ENCODE peak calls at places on chromosomes 12 and 14, in seven cellular contexts. E is NCI-H748 treated with DMSO at 0.1 percent for 48 hours, Q is NCI-H774, C is GM12865, I is left ventricle myocardium inferior, H is KG1, U is posterior vena cava. D is an unnamed sample.

GRCh38 chr12:118127867-118128266 is 8.1 kb upstream of the PEBP1 start:
- DNase-seq in E (no peak), C (no peak), U (no peak), I (no peak), Q (no peak), H (no peak), D (no peak)

GRCh38 chr12:104478396-104479140 is 21.8 kb downstream of the CHST11 start:
- DNase-seq in H (peak; percentile 53), E (no peak), C (peak; percentile 87), U (no peak), I (no peak), Q (no peak), D (no peak)

GRCh38 chr14:80110721-80111120 is 100.6 kb downstream of the DIO2 start:
- DNase-seq in E (no peak), I (no peak), H (no peak), U (no peak), Q (no peak), C (no peak), D (no peak)

GRCh38 chr12:92602476-92602875 is 100.3 kb upstream of the PLEKHG7 start:
- DNase-seq in Q (no peak), C (no peak), H (no peak), E (no peak), U (no peak), I (no peak), D (no peak)

GRCh38 chr12:47955059-47955458 is 8.3 kb upstream of the TMEM106C start:
- DNase-seq in E (no peak), Q (no peak), H (no peak), I (no peak), U (no peak), C (no peak), D (no peak)

GRCh38 chr12:27821259-27821973 is 41.4 kb upstream of the MANSC4 start:
- DNase-seq in H (peak; percentile 50), U (no peak), E (peak; percentile 50), I (no peak), Q (peak; percentile 80), C (peak; percentile 83), D (no peak)

GRCh38 chr14:102371361-102371760 is 8.6 kb downstream of the TECPR2 start:
- DNase-seq in I (no peak), Q (no peak), C (no peak), E (no peak), H (no peak), U (no peak), D (no peak)

GRCh38 chr14:21068521-21069387 is 1.4 kb upstream of the ARHGEF40 start:
- DNase-seq in Q (peak; percentile 55), U (peak; percentile 88), C (peak; percentile 51), E (peak; percentile 69), H (no peak), I (peak; percentile 47), D (peak; percentile 67)

GRCh38 chr14:51328942-51329350 is 88.9 kb downstream of the TMX1 start:
- DNase-seq in I (no peak), U (no peak), Q (no peak), C (no peak), H (no peak), E (no peak), D (no peak)

GRCh38 chr12:50205648-50206047 is 38.5 kb upstream of the CERS5 start:
- DNase-seq in C (no peak), E (no peak), I (no peak), U (no peak), H (no peak), Q (no peak), D (no peak)

GRCh38 chr14:20190596-20190995 is at the start of gene OR11G2:
- DNase-seq in U (no peak), E (no peak), C (no peak), Q (no peak), H (no peak), I (no peak), D (no peak)

GRCh38 chr14:104553166-104554087 is 26.1 kb upstream of the C14orf180 start:
- DNase-seq in Q (no peak), C (no peak), H (no peak), E (no peak), U (peak; percentile 63), I (peak; percentile 10), D (no peak)

GRCh38 chr14:74933925-74934435 is 10.9 kb upstream of the RPS6KL1 start:
- DNase-seq in C (no peak), Q (no peak), H (no peak), I (no peak), U (no peak), E (no peak), D (no peak)

GRCh38 chr12:18864900-18865561 is 127.1 kb downstream of the CAPZA3 start:
- DNase-seq in E (no peak), I (no peak), C (peak; percentile 23), H (no peak), U (no peak), Q (no peak), D (no peak)

GRCh38 chr14:71169861-71170260 is 262.6 kb downstream of the PCNX1 start:
- DNase-seq in H (no peak), U (no peak), I (no peak), Q (no peak), E (no peak), C (no peak), D (no peak)

GRCh38 chr12:61798778-61799177 is 461.4 kb upstream of the USP15 start:
- DNase-seq in U (no peak), H (no peak), C (no peak), I (no peak), Q (no peak), E (no peak), D (no peak)

GRCh38 chr14:72500234-72500838 is 393.6 kb downstream of the DPF3 start:
- DNase-seq in H (no peak), Q (no peak), I (no peak), C (no peak), E (no peak), U (no peak), D (no peak)

GRCh38 chr12:106898001-106898966 is 57.4 kb upstream of the TMEM263 start:
- DNase-seq in H (no peak), U (no peak), I (no peak), E (peak; percentile 87), Q (no peak), C (no peak), D (no peak)

GRCh38 chr14:68495101-68495637 is 297.7 kb downstream of the ZFP36L1 start:
- DNase-seq in H (no peak), E (no peak), U (no peak), Q (no peak), C (no peak), I (no peak), D (peak; percentile 18)

GRCh38 chr14:29668201-29668600 is 259.4 kb downstream of the PRKD1 start:
- DNase-seq in Q (no peak), E (peak; percentile 89), U (no peak), C (no peak), H (no peak), I (no peak), D (no peak)

GRCh38 chr12:128258866-128259555 is 8.0 kb upstream of the TMEM132C start:
- DNase-seq in U (no peak), H (no peak), C (no peak), I (no peak), Q (peak; percentile 37), E (peak; percentile 22), D (no peak)

GRCh38 chr14:78683206-78683605 is 513.0 kb downstream of the NRXN3 start:
- DNase-seq in U (no peak), Q (no peak), H (no peak), C (no peak), E (no peak), I (no peak), D (no peak)

GRCh38 chr14:98770151-98770550 is 501.8 kb downstream of the BCL11B start:
- DNase-seq in I (no peak), U (no peak), H (no peak), C (no peak), Q (no peak), E (no peak), D (no peak)

GRCh38 chr12:19971881-19972280 is 396.5 kb upstream of the PDE3A start:
- DNase-seq in H (no peak), U (no peak), Q (no peak), E (no peak), C (no peak), I (no peak), D (no peak)

GRCh38 chr14:96538663-96539317 is 36.6 kb downstream of the PAPOLA start:
- DNase-seq in E (no peak), I (no peak), H (no peak), C (no peak), Q (no peak), U (no peak), D (no peak)

GRCh38 chr14:36340276-36340890 is 19.9 kb upstream of the MBIP start:
- DNase-seq in Q (no peak), U (no peak), H (no peak), C (no peak), I (no peak), E (no peak), D (no peak)

GRCh38 chr12:67082221-67082620 is 186.9 kb upstream of the CAND1 start:
- DNase-seq in U (no peak), C (no peak), Q (no peak), I (no peak), H (no peak), E (no peak), D (no peak)

GRCh38 chr14:87745507-87746118 is 247.4 kb downstream of the GALC start:
- DNase-seq in U (no peak), H (no peak), I (no peak), Q (no peak), C (peak; percentile 35), E (peak; percentile 36), D (no peak)

GRCh38 chr12:53378222-53378621 is 1.8 kb upstream of the SP1 start:
- DNase-seq in H (no peak), I (no peak), E (no peak), C (no peak), U (no peak), Q (no peak), D (no peak)

GRCh38 chr12:14326699-14327098 is 38.8 kb upstream of the ATF7IP start:
- DNase-seq in Q (no peak), H (no peak), U (no peak), I (no peak), C (no peak), E (no peak), D (no peak)

GRCh38 chr14:101839236-101839635 is 77.7 kb downstream of the PPP2R5C start:
- DNase-seq in C (peak; percentile 87), Q (no peak), I (no peak), U (no peak), H (no peak), E (no peak), D (no peak)

D was measured in 8988T.